ENCODE peak calls at places on chromosome 20, in nine cellular contexts. X, W, D, P, F, U, N, B and M are unnamed samples.

GRCh38 chr20:24580855-24581254 is 111.4 kb downstream of the SYNDIG1 start:
- DNase-seq in X (no peak), W (no peak), D (no peak), P (no peak), F (no peak), U (no peak), N (no peak), B (no peak), M (no peak)

GRCh38 chr20:12086359-12086758 is 168.7 kb downstream of the BTBD3 start:
- DNase-seq in X (no peak), W (no peak), D (no peak), P (no peak), F (peak; percentile 36), U (no peak), N (no peak), B (no peak), M (no peak)

GRCh38 chr20:16968099-16968498 is 219.9 kb downstream of the OTOR start:
- DNase-seq in X (no peak), W (no peak), D (no peak), P (no peak), F (no peak), U (no peak), N (no peak), B (no peak), M (peak; percentile 68)

GRCh38 chr20:51104960-51105460 is 82.1 kb upstream of the KCNG1 start:
- DNase-seq in X (no peak), W (no peak), D (no peak), P (no peak), F (no peak), U (no peak), N (no peak), B (no peak), M (no peak)

GRCh38 chr20:41050361-41051019 is 21.9 kb downstream of the TOP1 start:
- DNase-seq in X (no peak), W (no peak), D (no peak), P (no peak), F (peak; percentile 68), U (no peak), N (no peak), B (no peak), M (no peak)

GRCh38 chr20:22929661-22930060 is 105.5 kb upstream of the SSTR4 start:
- DNase-seq in X (no peak), W (no peak), D (no peak), P (no peak), F (no peak), U (no peak), N (no peak), B (no peak), M (no peak)

GRCh38 chr20:58665606-58666005 is 14.5 kb downstream of the STX16 start:
- DNase-seq in X (no peak), W (peak; percentile 21), D (no peak), P (no peak), F (no peak), U (no peak), N (no peak), B (no peak), M (peak; percentile 60)

GRCh38 chr20:38859070-38859690 is 53.7 kb downstream of the PPP1R16B start:
- DNase-seq in X (no peak), W (no peak), D (no peak), P (no peak), F (no peak), U (no peak), N (peak; percentile 84), B (no peak), M (no peak)

GRCh38 chr20:11083841-11084240 is 410.0 kb upstream of the JAG1 start:
- DNase-seq in X (no peak), W (no peak), D (no peak), P (no peak), F (peak; percentile 15), U (no peak), N (no peak), B (no peak), M (no peak)

GRCh38 chr20:63591147-63591533 is 17.1 kb upstream of the HELZ2 start:
- DNase-seq in X (no peak), W (no peak), D (no peak), P (no peak), F (no peak), U (no peak), N (no peak), B (no peak), M (no peak)

GRCh38 chr20:47985092-47985850 is 200.0 kb upstream of the SULF2 start:
- DNase-seq in X (no peak), W (no peak), D (no peak), P (no peak), F (peak; percentile 18), U (no peak), N (no peak), B (no peak), M (no peak)

GRCh38 chr20:63772781-63773520 is 33.4 kb downstream of the SLC2A4RG start:
- DNase-seq in X (no peak), W (no peak), D (peak; percentile 68), P (peak; percentile 53), F (peak; percentile 11), U (no peak), N (no peak), B (peak; percentile 61), M (no peak)

GRCh38 chr20:21251278-21251677 is 51.9 kb upstream of the XRN2 start:
- DNase-seq in X (no peak), W (no peak), D (no peak), P (no peak), F (no peak), U (no peak), N (no peak), B (no peak), M (no peak)

GRCh38 chr20:41100001-41100480 is 37.3 kb upstream of the PLCG1 start:
- DNase-seq in X (no peak), W (no peak), D (no peak), P (no peak), F (peak; percentile 62), U (no peak), N (no peak), B (no peak), M (no peak)

GRCh38 chr20:38728911-38729642 is 4.8 kb downstream of the SLC32A1 start:
- DNase-seq in X (no peak), W (no peak), D (no peak), P (no peak), F (no peak), U (peak; percentile 59), N (no peak), B (no peak), M (no peak)

GRCh38 chr20:41617059-41617921 is 887 bp downstream of the CHD6 start:
- DNase-seq in X (no peak), W (peak; percentile 27), D (peak; percentile 44), P (peak; percentile 49), F (peak; percentile 32), U (no peak), N (peak; percentile 51), B (peak; percentile 60), M (no peak)

GRCh38 chr20:63497946-63498935 is 642 bp downstream of the EEF1A2 start:
- DNase-seq in X (no peak), W (peak; percentile 85), D (peak; percentile 89), P (peak; percentile 66), F (peak; percentile 36), U (peak; percentile 81), N (no peak), B (peak; percentile 17), M (no peak)

DNA sequence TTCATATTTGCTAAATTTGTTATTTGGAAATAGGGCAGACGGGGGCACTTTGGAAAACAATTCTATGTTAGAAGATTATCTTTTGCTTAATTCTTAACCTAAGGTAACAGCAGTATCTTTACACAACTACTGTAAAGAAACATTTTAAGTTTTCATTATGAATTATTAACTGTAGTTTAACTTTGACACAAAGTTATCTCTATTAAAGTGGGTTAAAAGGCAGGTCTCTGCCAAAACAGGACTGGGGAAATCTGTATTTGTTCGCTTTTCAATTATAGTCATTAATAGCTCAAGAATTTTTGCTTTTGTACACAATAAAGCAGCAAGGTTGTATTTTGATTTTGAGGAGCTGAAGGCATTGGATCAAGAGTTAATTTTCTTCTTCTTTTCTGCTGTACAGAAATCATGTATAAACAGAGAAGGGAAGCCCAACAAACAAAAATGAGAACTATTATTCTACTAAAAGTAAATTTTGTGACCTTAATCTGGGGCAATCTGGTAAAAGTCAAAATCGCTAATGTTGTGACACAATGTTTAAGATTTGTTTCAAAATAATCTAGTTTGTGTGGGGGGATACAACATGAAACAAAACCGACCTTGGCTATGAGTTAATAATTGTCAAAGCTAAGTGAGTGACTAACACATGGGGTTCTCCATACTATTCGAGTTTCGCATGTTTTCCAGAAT is 2.9 kb downstream of the STAU1 start:
- DNase-seq in X (no peak), W (no peak), D (no peak), P (no peak), F (no peak), U (no peak), N (no peak), B (no peak), M (no peak)
- H3K4me3 ChIP-seq in X (no peak overlapping the region), W (no peak overlapping the region), D (no peak overlapping the region), P (no peak overlapping the region), F (no peak overlapping the region), U (no peak overlapping the region), N (no peak overlapping the region), B (no peak overlapping the region), M (no peak overlapping the region)

GRCh38 chr20:34082232-34082887 is 29.7 kb downstream of the EIF2S2 start:
- DNase-seq in X (no peak), W (no peak), D (no peak), P (no peak), F (no peak), U (no peak), N (no peak), B (no peak), M (no peak)
- TF ChIP-seq POLR2A in X (no peak), W (no peak), D (no peak), P (no peak), F (no peak), U (no peak), N (no peak), B (no peak), M (no peak)

DNA sequence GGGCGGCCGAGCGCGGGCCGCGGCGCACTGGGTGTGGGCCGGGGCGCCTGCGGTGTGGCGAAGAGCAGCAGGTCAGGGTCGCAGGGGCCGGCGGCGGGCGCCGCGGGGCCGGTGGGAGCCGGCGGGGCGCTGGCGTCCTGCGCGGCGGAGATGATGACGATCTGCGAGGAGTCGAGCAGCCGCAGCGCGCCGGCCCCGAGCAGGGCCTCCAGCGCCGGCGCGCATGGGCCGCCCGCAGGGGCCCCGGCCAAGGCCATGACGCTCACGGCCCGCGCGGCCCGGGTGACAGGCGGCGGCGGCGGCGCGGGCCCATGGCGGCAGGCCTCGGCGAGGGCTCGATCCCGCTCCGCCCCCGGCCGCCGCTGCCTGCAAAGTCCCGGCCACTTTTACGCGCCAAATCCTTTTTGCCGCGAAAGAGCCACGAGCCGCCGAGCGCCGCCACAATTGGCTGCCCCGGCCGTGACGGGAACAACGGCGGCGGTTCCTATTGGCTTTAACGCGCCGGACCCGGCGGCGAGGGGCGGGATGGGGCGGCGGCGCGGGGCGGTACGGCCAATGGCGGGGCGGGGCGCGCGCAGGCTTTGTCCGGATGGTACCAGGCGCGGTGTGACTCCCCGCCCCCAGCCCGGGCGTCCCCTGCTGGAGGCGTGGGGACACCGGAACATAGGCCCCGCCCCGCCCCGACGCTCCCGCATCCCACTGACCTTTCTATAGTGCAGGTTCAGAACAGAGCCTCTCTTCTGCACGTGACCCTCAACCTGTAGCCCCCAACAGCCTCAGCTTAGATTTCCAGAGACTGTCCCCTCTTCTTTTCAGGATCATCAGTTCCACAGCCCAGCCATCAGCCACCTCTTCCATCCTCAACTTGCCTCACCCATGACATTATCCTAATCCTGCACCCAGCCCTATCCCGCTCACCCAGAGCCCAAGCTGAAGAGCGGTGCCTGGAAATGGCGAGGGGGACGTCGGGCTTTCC is at the start of gene E2F1:
- DNase-seq in X (peak; percentile 94), W (peak; percentile 95), D (peak; percentile 96), P (peak; percentile 97), F (peak; percentile 84), U (peak; percentile 100), N (peak; percentile 93), B (peak; percentile 95), M (peak; percentile 98)
- H3K27me3 ChIP-seq in X (no peaks in the 10 kb centered on the region), W (no peaks in the 10 kb centered on the region), D (no peaks in the 10 kb centered on the region), P (no peaks in the 10 kb centered on the region), F (no peaks in the 10 kb centered on the region), U (no peaks in the 10 kb centered on the region), N (no peaks in the 10 kb centered on the region), B (no peaks in the 10 kb centered on the region), M (no peaks in the 10 kb centered on the region)

GRCh38 chr20:4820833-4821518 is 99.3 kb downstream of the PRND start:
- DNase-seq in X (no peak), W (no peak), D (no peak), P (no peak), F (peak; percentile 88), U (no peak), N (no peak), B (peak; percentile 43), M (no peak)
- H3K4me3 ChIP-seq in X (no peak overlapping the region), W (no peak overlapping the region), D (no peak overlapping the region), P (no peak overlapping the region), F (no peak overlapping the region), U (peak overlapping the region; percentile 93), N (no peak overlapping the region), B (no peak overlapping the region), M (peak overlapping the region; percentile 85)